ENCODE peak calls at places on chromosome 6, in four cellular contexts. A is GM18507, Z is dorsolateral prefrontal cortex, G is AG08396. Y is an unnamed sample.

GRCh38 chr6:4941782-4942672 is 61.8 kb downstream of the RPP40 start:
- DNase-seq in A (no peak), Z (no peak), G (peak; percentile 84), Y (peak; percentile 87)

GRCh38 chr6:912871-913663 is 220.1 kb upstream of the EXOC2 start:
- DNase-seq in A (no peak), Z (peak; percentile 17), G (peak; percentile 73), Y (peak; percentile 80)

GRCh38 chr6:79048611-79049010 is 29.4 kb downstream of the PHIP start:
- DNase-seq in A (no peak), Z (no peak), G (peak; percentile 20), Y (peak; percentile 41)

GRCh38 chr6:139522471-139523220 is 148.2 kb upstream of the CITED2 start:
- DNase-seq in A (no peak), Z (no peak), G (no peak), Y (no peak)

GRCh38 chr6:94736231-94736630 is 841.1 kb upstream of the MANEA start:
- DNase-seq in A (no peak), Z (peak; percentile 19), G (no peak), Y (no peak)

GRCh38 chr6:148557796-148558457 is 188.9 kb upstream of the UST start:
- DNase-seq in A (no peak), Z (no peak), G (no peak), Y (peak; percentile 43)

GRCh38 chr6:148249160-148249559 is 93.5 kb upstream of the SASH1 start:
- DNase-seq in A (no peak), Z (no peak), G (no peak), Y (no peak)

GRCh38 chr6:109381007-109381746 is 1.1 kb downstream of the CD164 start:
- DNase-seq in A (no peak), Z (no peak), G (peak; percentile 8), Y (no peak)

GRCh38 chr6:106413722-106414121 is 53.2 kb downstream of the CRYBG1 start:
- DNase-seq in A (no peak), Z (no peak), G (no peak), Y (no peak)

GRCh38 chr6:48706310-48706709 is 595.3 kb upstream of the PTCHD4 start:
- DNase-seq in A (no peak), Z (no peak), G (no peak), Y (no peak)

GRCh38 chr6:8063762-8064637 is at the start of gene BLOC1S5:
- DNase-seq in A (peak; percentile 77), Z (peak; percentile 97), G (peak; percentile 94), Y (peak; percentile 97)

GRCh38 chr6:106194949-106195919 is 109.1 kb downstream of the PRDM1 start:
- DNase-seq in A (no peak), Z (no peak), G (no peak), Y (peak; percentile 11)

GRCh38 chr6:41970436-41970846 is 28.8 kb upstream of the CCND3 start:
- DNase-seq in A (no peak), Z (no peak), G (peak; percentile 33), Y (peak; percentile 77)

GRCh38 chr6:53018443-53018842 is 23.4 kb upstream of the GSTA4 start:
- DNase-seq in A (no peak), Z (peak; percentile 45), G (no peak), Y (no peak)

GRCh38 chr6:40480678-40481077 is 106.5 kb downstream of the LRFN2 start:
- DNase-seq in A (no peak), Z (no peak), G (no peak), Y (no peak)

GRCh38 chr6:37838209-37838921 is 18.8 kb downstream of the ZFAND3 start:
- DNase-seq in A (no peak), Z (no peak), G (no peak), Y (peak; percentile 40)

GRCh38 chr6:447381-448165 is 56.0 kb downstream of the IRF4 start:
- DNase-seq in A (no peak), Z (no peak), G (no peak), Y (no peak)

GRCh38 chr6:28758046-28758817 is 165.6 kb downstream of the TRIM27 start:
- DNase-seq in A (no peak), Z (no peak), G (peak; percentile 25), Y (no peak)

GRCh38 chr6:16751251-16751946 is 9.9 kb downstream of the ATXN1 start:
- DNase-seq in A (no peak), Z (no peak), G (no peak), Y (no peak)

GRCh38 chr6:49639177-49639817 is 2.7 kb upstream of the RHAG start:
- DNase-seq in A (no peak), Z (no peak), G (no peak), Y (no peak)